ENCODE peak calls at places on chromosomes 13 and 19, in four cellular contexts. K is HEK293T; U is stimulated activated CD8-positive, alpha-beta memory T cell treated with anti-CD3 and anti-CD28 coated beads, Interleukin-12 subunit alpha, Interleukin-12 subunit beta, amount 100 ng/mL, for 1 hour; L is ACHN. C is an unnamed sample.

GRCh38 chr13:93217701-93218100 is 8.9 kb upstream of the GPC6 start:
- DNase-seq in K (no peak), U (no peak), L (no peak), C (no peak)

GRCh38 chr19:58531052-58531600 is 11.5 kb upstream of the ZBTB45 start:
- DNase-seq in K (no peak), U (no peak), L (no peak), C (no peak)

GRCh38 chr13:20356437-20356836 is 124.3 kb upstream of the GJB6 start:
- DNase-seq in K (no peak), U (no peak), L (no peak), C (no peak)

GRCh38 chr19:33374406-33374703 is 846 bp downstream of the CEBPG start:
- DNase-seq in K (no peak), U (no peak), L (peak; percentile 29), C (no peak)

GRCh38 chr19:6465006-6465405 is 935 bp downstream of the CRB3 start:
- DNase-seq in K (no peak), U (no peak), L (peak; percentile 30), C (no peak)

GRCh38 chr19:33766623-33767022 is 30.0 kb upstream of the KCTD15 start:
- DNase-seq in K (no peak), U (no peak), L (no peak), C (no peak)

GRCh38 chr13:99617474-99618255 is 116.4 kb downstream of the TM9SF2 start:
- DNase-seq in K (peak; percentile 61), U (no peak), L (peak; percentile 50), C (peak; percentile 35)

GRCh38 chr19:56900573-56901097 is 60.1 kb upstream of the PEG3 start:
- DNase-seq in K (no peak), U (no peak), L (no peak), C (no peak)

GRCh38 chr13:83125791-83126190 is 756.5 kb downstream of the SLITRK1 start:
- DNase-seq in K (no peak), U (no peak), L (no peak), C (no peak)

GRCh38 chr13:110400786-110401533 is 93.9 kb downstream of the COL4A2 start:
- DNase-seq in K (no peak), U (no peak), L (no peak), C (no peak)

GRCh38 chr19:12984143-12984627 is 11.1 kb upstream of the NFIX start:
- DNase-seq in K (no peak), U (no peak), L (no peak), C (no peak)

GRCh38 chr13:109941951-109942350 is 155.6 kb upstream of the IRS2 start:
- DNase-seq in K (no peak), U (no peak), L (no peak), C (no peak)

GRCh38 chr19:2319551-2319950 is 8.8 kb downstream of the LSM7 start:
- DNase-seq in K (no peak), U (no peak), L (no peak), C (no peak)

GRCh38 chr13:49810825-49811526 is 18.5 kb upstream of the KPNA3 start:
- DNase-seq in K (no peak), U (no peak), L (no peak), C (no peak)

GRCh38 chr13:102847272-102848234 is 1.7 kb downstream of the ERCC5 start:
- DNase-seq in K (no peak), U (no peak), L (peak; percentile 47), C (peak; percentile 59)

GRCh38 chr13:37179646-37180045 is 74.2 kb upstream of the CSNK1A1L start:
- DNase-seq in K (no peak), U (no peak), L (no peak), C (no peak)

GRCh38 chr13:38350114-38350617 is 515 bp downstream of the UFM1 start:
- DNase-seq in K (peak; percentile 23), U (no peak), L (peak; percentile 63), C (peak; percentile 60)

GRCh38 chr13:33678084-33678483 is 139.9 kb upstream of the RFC3 start:
- DNase-seq in K (peak; percentile 16), U (no peak), L (no peak), C (no peak)

GRCh38 chr13:23472189-23472588 is 38.7 kb upstream of the SACS start:
- DNase-seq in K (no peak), U (no peak), L (no peak), C (no peak)

GRCh38 chr19:55373993-55374757 is 2.5 kb upstream of the TMEM190 start:
- DNase-seq in K (no peak), U (no peak), L (peak; percentile 11), C (no peak)

GRCh38 chr19:3409346-3410064 is 43.1 kb downstream of the NFIC start:
- DNase-seq in K (no peak), U (no peak), L (no peak), C (no peak)

GRCh38 chr13:45368571-45368970 is 27.6 kb upstream of the TPT1 start:
- DNase-seq in K (no peak), U (no peak), L (no peak), C (no peak)

GRCh38 chr19:28019901-28020300 is 1193.0 kb downstream of the UQCRFS1 start:
- DNase-seq in K (no peak), U (no peak), L (no peak), C (no peak)

GRCh38 chr13:68124437-68125086 is 894.4 kb upstream of the PCDH9 start:
- DNase-seq in K (no peak), U (no peak), L (no peak), C (no peak)

GRCh38 chr19:1409204-1410005 is 2.0 kb downstream of the DAZAP1 start:
- DNase-seq in K (no peak), U (no peak), L (no peak), C (no peak)

GRCh38 chr13:98565726-98566577 is 11.0 kb downstream of the STK24 start:
- DNase-seq in K (no peak), U (no peak), L (no peak), C (no peak)

GRCh38 chr13:30456290-30456689 is 9.4 kb downstream of the HMGB1 start:
- DNase-seq in K (no peak), U (no peak), L (no peak), C (no peak)

GRCh38 chr19:31255174-31255862 is 93.9 kb downstream of the TSHZ3 start:
- DNase-seq in K (no peak), U (no peak), L (no peak), C (no peak)

GRCh38 chr13:97142452-97142851 is 79.7 kb upstream of the MBNL2 start:
- DNase-seq in K (no peak), U (no peak), L (peak; percentile 74), C (no peak)

GRCh38 chr19:2166741-2167738 is 3.3 kb downstream of the DOT1L start:
- DNase-seq in K (no peak), U (no peak), L (peak; percentile 13), C (no peak)

GRCh38 chr19:10998045-10998533 is 37.3 kb downstream of the SMARCA4 start:
- DNase-seq in K (no peak), U (no peak), L (no peak), C (no peak)

GRCh38 chr13:93224545-93224944 is 2.1 kb upstream of the GPC6 start:
- DNase-seq in K (no peak), U (no peak), L (no peak), C (no peak)